ENCODE peak calls at places on chromosomes 1 and 21, in seven cellular contexts. M, X, W, G, P, Z and Q are unnamed samples.
A peak's percentile ranks its signal among the peaks of the same experiment; 100 is the strongest.

GRCh38 chr1:209326876-209327275 is 256.6 kb upstream of the CAMK1G start:
- DNase-seq in W (no peak), Z (no peak), G (no peak), X (peak; percentile 22), M (no peak), P (no peak), Q (no peak)

GRCh38 chr21:42663860-42664535 is 10.6 kb downstream of the PDE9A start:
- DNase-seq in X (no peak), M (no peak), G (no peak), P (no peak), Z (no peak), W (no peak), Q (no peak)

GRCh38 chr1:2124446-2125198 is 70.0 kb downstream of the FAAP20 start:
- DNase-seq in W (peak; percentile 67), P (no peak), G (no peak), X (no peak), Z (no peak), M (peak; percentile 6), Q (no peak)

GRCh38 chr1:110628356-110629105 is 22.4 kb upstream of the KCNA2 start:
- DNase-seq in P (no peak), W (peak; percentile 24), M (no peak), G (no peak), X (no peak), Z (no peak), Q (no peak)

GRCh38 chr1:234460652-234461051 is 18.3 kb downstream of the TARBP1 start:
- DNase-seq in X (no peak), M (no peak), Z (no peak), P (no peak), W (no peak), G (no peak), Q (no peak)

GRCh38 chr1:192489748-192490147 is 85.8 kb upstream of the RGS1 start:
- DNase-seq in W (no peak), Z (peak; percentile 50), G (peak; percentile 72), X (peak; percentile 46), P (peak; percentile 38), M (peak; percentile 87), Q (peak; percentile 77)

GRCh38 chr21:29151937-29152336 is 21.5 kb downstream of the MAP3K7CL start:
- DNase-seq in P (no peak), Z (no peak), W (no peak), G (no peak), X (no peak), M (no peak), Q (no peak)

GRCh38 chr1:58045094-58045493 is 501.4 kb downstream of the OMA1 start:
- DNase-seq in Z (no peak), G (no peak), X (no peak), W (no peak), P (no peak), M (no peak), Q (no peak)

GRCh38 chr1:234607091-234608025 is 2.6 kb downstream of the IRF2BP2 start:
- DNase-seq in X (peak; percentile 53), G (peak; percentile 70), P (no peak), W (peak; percentile 86), Z (peak; percentile 38), M (peak; percentile 51), Q (no peak)

GRCh38 chr1:216047821-216048220 is 375.4 kb downstream of the USH2A start:
- DNase-seq in G (no peak), W (no peak), P (no peak), Z (no peak), X (no peak), M (no peak), Q (no peak)

GRCh38 chr1:182601416-182601786 is 2.8 kb downstream of the RGS16 start:
- DNase-seq in G (peak; percentile 82), P (peak; percentile 70), X (peak; percentile 75), Z (peak; percentile 76), M (peak; percentile 85), W (no peak), Q (peak; percentile 89)

GRCh38 chr21:29102791-29103257 is 27.6 kb upstream of the MAP3K7CL start:
- DNase-seq in M (no peak), Z (no peak), G (no peak), P (no peak), W (no peak), X (no peak), Q (no peak)

GRCh38 chr1:245412301-245412700 is 257.5 kb downstream of the KIF26B start:
- DNase-seq in M (no peak), G (no peak), X (no peak), P (no peak), W (no peak), Z (no peak), Q (no peak)

GRCh38 chr1:59814180-59814900 is 409 bp upstream of the HOOK1 start:
- DNase-seq in G (peak; percentile 90), M (peak; percentile 97), X (peak; percentile 90), Z (peak; percentile 95), W (peak; percentile 94), P (no peak), Q (peak; percentile 93)

GRCh38 chr1:116947090-116947489 is 37.4 kb downstream of the PTGFRN start:
- DNase-seq in Z (no peak), W (no peak), G (no peak), M (no peak), P (no peak), X (no peak), Q (no peak)

GRCh38 chr1:151574575-151575529 is 34.7 kb downstream of the TUFT1 start:
- DNase-seq in W (no peak), Z (peak; percentile 57), G (peak; percentile 67), X (no peak), P (no peak), M (no peak), Q (no peak)

GRCh38 chr1:87329051-87329755 is 523 bp downstream of the LMO4 start:
- DNase-seq in W (peak; percentile 91), M (peak; percentile 53), P (no peak), Z (peak; percentile 56), X (peak; percentile 59), G (no peak), Q (peak; percentile 91)

GRCh38 chr1:25106981-25107642 is 125.2 kb downstream of the SYF2 start:
- DNase-seq in P (no peak), X (no peak), W (no peak), Z (no peak), G (no peak), M (no peak), Q (no peak)

GRCh38 chr1:47644216-47644581 is 206.4 kb downstream of the FOXD2 start:
- DNase-seq in G (no peak), Z (no peak), W (no peak), M (no peak), X (no peak), P (no peak), Q (no peak)

GRCh38 chr1:21816602-21817302 is 4.7 kb downstream of the LDLRAD2 start:
- DNase-seq in Z (no peak), X (no peak), M (no peak), W (no peak), G (no peak), P (no peak), Q (no peak)

GRCh38 chr1:25744140-25744581 is 55.8 kb upstream of the SELENON start:
- DNase-seq in Z (peak; percentile 69), W (no peak), P (peak; percentile 72), X (peak; percentile 87), G (peak; percentile 39), M (peak; percentile 66), Q (peak; percentile 69)

GRCh38 chr1:168116327-168116799 is 20.4 kb downstream of the GPR161 start:
- DNase-seq in X (no peak), M (peak; percentile 86), P (no peak), Z (peak; percentile 31), W (no peak), G (no peak), Q (peak; percentile 65)

GRCh38 chr1:59431566-59432294 is 134.8 kb downstream of the FGGY start:
- DNase-seq in W (no peak), P (no peak), X (no peak), M (no peak), Z (no peak), G (no peak), Q (no peak)

GRCh38 chr1:45979074-45979777 is 153.2 kb downstream of the PIK3R3 start:
- DNase-seq in P (no peak), Z (no peak), W (no peak), M (no peak), X (no peak), G (peak; percentile 30), Q (no peak)

GRCh38 chr1:214259353-214259982 is 21.5 kb upstream of the SMYD2 start:
- DNase-seq in Z (no peak), W (no peak), P (no peak), X (no peak), M (no peak), G (peak; percentile 36), Q (no peak)
- H3K4me3 ChIP-seq in Z (no peak overlapping the region), W (no peak overlapping the region), P (no peak overlapping the region), X (no peak overlapping the region), M (no peak overlapping the region), G (no peak overlapping the region), Q (no peak overlapping the region)

GRCh38 chr21:41447356-41447755 is 21.3 kb downstream of the MX1 start:
- DNase-seq in Z (no peak), P (no peak), W (peak; percentile 3), X (no peak), G (no peak), M (no peak), Q (no peak)
- TF ChIP-seq CTCF in Z (no peak), P (no peak), W (no peak), X (no peak), G (no peak), M (no peak), Q (no peak)

GRCh38 chr21:45041984-45042663 is 32.3 kb upstream of the ADARB1 start:
- DNase-seq in G (no peak), Z (no peak), M (no peak), P (no peak), W (no peak), X (no peak), Q (no peak)

GRCh38 chr21:45042664-45043161 is 31.7 kb upstream of the ADARB1 start:
- DNase-seq in W (no peak), P (no peak), X (no peak), G (no peak), Z (no peak), M (no peak), Q (peak; percentile 83)

GRCh38 chr21:45040739-45041138 is 33.6 kb upstream of the ADARB1 start:
- DNase-seq in G (no peak), W (peak; percentile 65), M (no peak), X (no peak), P (no peak), Z (no peak), Q (no peak)

GRCh38 chr21:45040114-45040715 is 34.2 kb upstream of the ADARB1 start:
- DNase-seq in P (no peak), W (no peak), X (no peak), G (no peak), Z (no peak), M (no peak), Q (no peak)

GRCh38 chr21:45041351-45041805 is 33.0 kb upstream of the ADARB1 start:
- DNase-seq in G (no peak), M (peak; percentile 50), P (peak; percentile 91), W (peak; percentile 76), Z (peak; percentile 50), X (peak; percentile 72), Q (peak; percentile 97)
- TF ChIP-seq POLR2A in G (no peak), M (no peak), P (no peak), W (no peak), Z (no peak), X (no peak), Q (no peak)

GRCh38 chr1:229855999-229856650 is 210.9 kb upstream of the GALNT2 start:
- DNase-seq in Z (no peak), W (peak; percentile 89), X (no peak), M (peak; percentile 76), P (no peak), G (no peak), Q (no peak)
- H3K4me3 ChIP-seq in Z (no peak overlapping the region), W (peak overlapping the region; percentile 17), X (no peak overlapping the region), M (no peak overlapping the region), P (peak overlapping the region; percentile 9), G (no peak overlapping the region), Q (no peak overlapping the region)